ENCODE peak calls at places on chromosome 16, in ten cellular contexts. V is pancreas, H is neural progenitor cell, S is AG09309, P is glutamatergic neuron, L is AG04450, O is body of pancreas, M is fibroblast of pulmonary artery, E is ascending aorta, N is fibroblast of lung. A is an unnamed sample.
A peak's percentile ranks its signal among the peaks of the same experiment; 100 is the strongest.

GRCh38 chr16:56667581-56668571 is at the start of gene MT1G:
- DNase-seq in V (peak; percentile 89), H (no peak), S (no peak), P (no peak), L (no peak), O (peak; percentile 91), M (no peak), E (no peak), N (peak; percentile 16), A (no peak)

GRCh38 chr16:17211797-17212196 is 259.0 kb downstream of the XYLT1 start:
- DNase-seq in V (no peak), H (peak; percentile 81), S (no peak), P (peak; percentile 32), L (no peak), O (no peak), M (no peak), E (no peak), N (no peak), A (no peak)

GRCh38 chr16:89319883-89320716 is 102.6 kb downstream of the ZNF778 start:
- DNase-seq in V (peak; percentile 56), H (no peak), S (no peak), P (peak; percentile 58), L (no peak), O (peak; percentile 59), M (peak; percentile 80), E (no peak), N (peak; percentile 78), A (no peak)

GRCh38 chr16:15958703-15959348 is 9.4 kb downstream of the ABCC1 start:
- DNase-seq in V (no peak), H (peak; percentile 57), S (no peak), P (no peak), L (no peak), O (no peak), M (no peak), E (no peak), N (no peak), A (no peak)

GRCh38 chr16:3861808-3862451 is 18.6 kb downstream of the CREBBP start:
- DNase-seq in V (no peak), H (peak; percentile 51), S (no peak), P (no peak), L (no peak), O (no peak), M (no peak), E (no peak), N (no peak), A (no peak)

GRCh38 chr16:27628216-27628945 is 78.4 kb downstream of the KATNIP start:
- DNase-seq in V (no peak), H (peak; percentile 49), S (no peak), P (no peak), L (no peak), O (no peak), M (no peak), E (no peak), N (peak; percentile 52), A (no peak)

GRCh38 chr16:80614908-80615696 is 74.3 kb downstream of the DYNLRB2 start:
- DNase-seq in V (no peak), H (no peak), S (peak; percentile 1), P (no peak), L (peak; percentile 71), O (no peak), M (peak; percentile 84), E (no peak), N (peak; percentile 42), A (no peak)

GRCh38 chr16:84800118-84800517 is 19.7 kb upstream of the CRISPLD2 start:
- DNase-seq in V (no peak), H (no peak), S (no peak), P (no peak), L (no peak), O (no peak), M (no peak), E (no peak), N (no peak), A (no peak)

GRCh38 chr16:3793161-3793576 is 75.8 kb upstream of the TRAP1 start:
- DNase-seq in V (no peak), H (no peak), S (no peak), P (no peak), L (no peak), O (no peak), M (peak; percentile 30), E (no peak), N (peak; percentile 57), A (no peak)

GRCh38 chr16:65125322-65125721 is 3.5 kb upstream of the CDH11 start:
- DNase-seq in V (no peak), H (no peak), S (no peak), P (no peak), L (no peak), O (no peak), M (no peak), E (no peak), N (no peak), A (no peak)

GRCh38 chr16:29852654-29853053 is 10.4 kb downstream of the CDIPT start:
- DNase-seq in V (no peak), H (no peak), S (no peak), P (no peak), L (no peak), O (no peak), M (peak; percentile 84), E (no peak), N (peak; percentile 62), A (peak; percentile 38)

GRCh38 chr16:72785886-72786285 is 262.0 kb downstream of the ZFHX3 start:
- DNase-seq in V (no peak), H (no peak), S (no peak), P (no peak), L (no peak), O (no peak), M (peak; percentile 17), E (no peak), N (peak; percentile 37), A (no peak)

GRCh38 chr16:74606521-74607309 is at the start of gene GLG1:
- DNase-seq in V (peak; percentile 88), H (peak; percentile 97), S (no peak), P (peak; percentile 93), L (peak; percentile 74), O (peak; percentile 91), M (peak; percentile 91), E (peak; percentile 53), N (peak; percentile 91), A (peak; percentile 74)
- TF ChIP-seq CTCF in V (no peak), H (no peak), S (no peak), P (no peak), L (no peak), O (no peak), M (no peak), E (no peak), N (no peak), A (no peak)

GRCh38 chr16:14618566-14618965 is 11.5 kb downstream of the PARN start:
- DNase-seq in V (no peak), H (no peak), S (no peak), P (no peak), L (no peak), O (no peak), M (no peak), E (no peak), N (no peak), A (no peak)
- TF ChIP-seq CTCF in V (no peak), H (no peak), S (no peak), P (no peak), L (no peak), O (no peak), M (no peak), E (no peak), N (no peak), A (no peak)

GRCh38 chr16:12260647-12261262 is 284.2 kb downstream of the SNX29 start:
- DNase-seq in V (no peak), H (peak; percentile 71), S (no peak), P (peak; percentile 42), L (peak; percentile 55), O (no peak), M (peak; percentile 31), E (no peak), N (peak; percentile 58), A (no peak)
- TF ChIP-seq CTCF in V (no peak), H (peak; percentile 35), S (no peak), P (no peak), L (peak; percentile 43), O (no peak), M (peak; percentile 6), E (no peak), N (peak; percentile 36), A (no peak)

GRCh38 chr16:50368410-50369132 is at the start of gene BRD7:
- DNase-seq in V (peak; percentile 50), H (peak; percentile 91), S (no peak), P (peak; percentile 73), L (no peak), O (peak; percentile 67), M (peak; percentile 50), E (no peak), N (peak; percentile 49), A (no peak)
- TF ChIP-seq CTCF in V (no peak), H (peak; percentile 36), S (peak; percentile 35), P (peak; percentile 28), L (peak; percentile 30), O (peak; percentile 85), M (no peak), E (no peak), N (no peak), A (peak; percentile 15)

GRCh38 chr16:6149031-6149430 is 1051.4 kb upstream of the EEF2KMT start:
- DNase-seq in V (no peak), H (no peak), S (no peak), P (no peak), L (no peak), O (no peak), M (no peak), E (no peak), N (no peak), A (no peak)

GRCh38 chr16:6148361-6148760 is 1050.8 kb upstream of the EEF2KMT start:
- DNase-seq in V (no peak), H (no peak), S (no peak), P (no peak), L (no peak), O (no peak), M (no peak), E (no peak), N (no peak), A (no peak)

GRCh38 chr16:6144441-6144840 is 1046.8 kb upstream of the EEF2KMT start:
- DNase-seq in V (no peak), H (no peak), S (no peak), P (no peak), L (no peak), O (no peak), M (no peak), E (no peak), N (no peak), A (no peak)

GRCh38 chr16:6146874-6147425 is 1049.4 kb upstream of the EEF2KMT start:
- DNase-seq in V (no peak), H (peak; percentile 47), S (no peak), P (no peak), L (no peak), O (no peak), M (no peak), E (no peak), N (no peak), A (no peak)
- TF ChIP-seq CTCF in V (no peak), H (peak; percentile 80), S (no peak), P (no peak), L (no peak), O (no peak), M (no peak), E (no peak), N (no peak), A (no peak)

A was measured in AG09319.